ENCODE peak calls at places on chromosomes 5 and 9, in six cellular contexts. One of them, this sample, is unnamed.

GRCh38 chr9:89799221-89799620 is 194.4 kb downstream of the GADD45G start:
- DNase-seq in mesendoderm: no peak
- DNase-seq in colonic mucosa: no peak
- DNase-seq in heart left ventricle: no peak
- DNase-seq in aorta: no peak
- DNase-seq in CD8-positive, alpha-beta T cell: no peak
- DNase-seq in this sample: no peak

GRCh38 chr5:73625314-73625904 is 587 bp upstream of the ARHGEF28 start:
- DNase-seq in mesendoderm: peak; percentile 2
- DNase-seq in colonic mucosa: no peak
- DNase-seq in heart left ventricle: peak; percentile 31
- DNase-seq in aorta: no peak
- DNase-seq in CD8-positive, alpha-beta T cell: no peak
- DNase-seq in this sample: no peak

GRCh38 chr9:133121200-133122166 is at the start of gene RALGDS:
- DNase-seq in mesendoderm: peak; percentile 90
- DNase-seq in colonic mucosa: peak; percentile 95
- DNase-seq in heart left ventricle: peak; percentile 93
- DNase-seq in aorta: peak; percentile 97
- DNase-seq in CD8-positive, alpha-beta T cell: peak; percentile 88
- DNase-seq in this sample: peak; percentile 56

GRCh38 chr5:40333459-40334241 is 346.1 kb upstream of the PTGER4 start:
- DNase-seq in mesendoderm: no peak
- DNase-seq in colonic mucosa: no peak
- DNase-seq in heart left ventricle: no peak
- DNase-seq in aorta: no peak
- DNase-seq in CD8-positive, alpha-beta T cell: no peak
- DNase-seq in this sample: no peak

GRCh38 chr9:91425270-91425669 is 1.6 kb upstream of the NFIL3 start:
- DNase-seq in mesendoderm: no peak
- DNase-seq in colonic mucosa: no peak
- DNase-seq in heart left ventricle: no peak
- DNase-seq in aorta: no peak
- DNase-seq in CD8-positive, alpha-beta T cell: no peak
- DNase-seq in this sample: no peak

GRCh38 chr5:132300572-132301340 is 6.6 kb downstream of the SLC22A4 start:
- DNase-seq in mesendoderm: no peak
- DNase-seq in colonic mucosa: no peak
- DNase-seq in heart left ventricle: peak; percentile 52
- DNase-seq in aorta: no peak
- DNase-seq in CD8-positive, alpha-beta T cell: no peak
- DNase-seq in this sample: no peak

GRCh38 chr5:158074992-158075769 is 216.2 kb upstream of the CLINT1 start:
- DNase-seq in mesendoderm: peak; percentile 86
- DNase-seq in colonic mucosa: peak; percentile 51
- DNase-seq in heart left ventricle: peak; percentile 30
- DNase-seq in aorta: peak; percentile 75
- DNase-seq in CD8-positive, alpha-beta T cell: peak; percentile 24
- DNase-seq in this sample: peak; percentile 42

GRCh38 chr5:141814064-141814982 is 63.9 kb downstream of the PCDH1 start:
- DNase-seq in mesendoderm: peak; percentile 84
- DNase-seq in colonic mucosa: peak; percentile 75
- DNase-seq in heart left ventricle: peak; percentile 64
- DNase-seq in aorta: no peak
- DNase-seq in CD8-positive, alpha-beta T cell: no peak
- DNase-seq in this sample: peak; percentile 36

GRCh38 chr5:109829331-109829730 is 139.6 kb downstream of the MAN2A1 start:
- DNase-seq in mesendoderm: no peak
- DNase-seq in colonic mucosa: no peak
- DNase-seq in heart left ventricle: no peak
- DNase-seq in aorta: no peak
- DNase-seq in CD8-positive, alpha-beta T cell: no peak
- DNase-seq in this sample: no peak

GRCh38 chr5:16776611-16777251 is 159.4 kb downstream of the MYO10 start:
- DNase-seq in mesendoderm: peak; percentile 72
- DNase-seq in colonic mucosa: no peak
- DNase-seq in heart left ventricle: peak; percentile 34
- DNase-seq in aorta: no peak
- DNase-seq in CD8-positive, alpha-beta T cell: no peak
- DNase-seq in this sample: no peak

GRCh38 chr9:134031783-134032182 is 6.5 kb downstream of the BRD3OS start:
- DNase-seq in mesendoderm: no peak
- DNase-seq in colonic mucosa: no peak
- DNase-seq in heart left ventricle: no peak
- DNase-seq in aorta: peak; percentile 64
- DNase-seq in CD8-positive, alpha-beta T cell: no peak
- DNase-seq in this sample: no peak

GRCh38 chr5:68086857-68087256 is 128.7 kb upstream of the PIK3R1 start:
- DNase-seq in mesendoderm: no peak
- DNase-seq in colonic mucosa: peak; percentile 28
- DNase-seq in heart left ventricle: peak; percentile 48
- DNase-seq in aorta: no peak
- DNase-seq in CD8-positive, alpha-beta T cell: no peak
- DNase-seq in this sample: no peak

GRCh38 chr9:134031071-134031470 is 5.8 kb downstream of the BRD3OS start:
- DNase-seq in mesendoderm: no peak
- DNase-seq in colonic mucosa: no peak
- DNase-seq in heart left ventricle: no peak
- DNase-seq in aorta: peak; percentile 55
- DNase-seq in CD8-positive, alpha-beta T cell: no peak
- DNase-seq in this sample: no peak

GRCh38 chr5:32711693-32712462 is 757 bp downstream of the NPR3 start:
- DNase-seq in mesendoderm: peak; percentile 42
- DNase-seq in colonic mucosa: no peak
- DNase-seq in heart left ventricle: peak; percentile 64
- DNase-seq in aorta: peak; percentile 85
- DNase-seq in CD8-positive, alpha-beta T cell: no peak
- DNase-seq in this sample: no peak

GRCh38 chr5:83503662-83504061 is 32.1 kb downstream of the VCAN start:
- DNase-seq in mesendoderm: no peak
- DNase-seq in colonic mucosa: no peak
- DNase-seq in heart left ventricle: no peak
- DNase-seq in aorta: no peak
- DNase-seq in CD8-positive, alpha-beta T cell: no peak
- DNase-seq in this sample: no peak

GRCh38 chr5:14204785-14205321 is 61.7 kb downstream of the TRIO start:
- DNase-seq in mesendoderm: peak; percentile 64
- DNase-seq in colonic mucosa: peak; percentile 83
- DNase-seq in heart left ventricle: peak; percentile 62
- DNase-seq in aorta: no peak
- DNase-seq in CD8-positive, alpha-beta T cell: no peak
- DNase-seq in this sample: no peak

GRCh38 chr5:68460147-68460760 is 244.7 kb downstream of the PIK3R1 start:
- DNase-seq in mesendoderm: peak; percentile 65
- DNase-seq in colonic mucosa: peak; percentile 68
- DNase-seq in heart left ventricle: no peak
- DNase-seq in aorta: no peak
- DNase-seq in CD8-positive, alpha-beta T cell: peak; percentile 32
- DNase-seq in this sample: peak; percentile 60

GRCh38 chr9:79154806-79155205 is 417.0 kb upstream of the TLE4 start:
- DNase-seq in mesendoderm: no peak
- DNase-seq in colonic mucosa: no peak
- DNase-seq in heart left ventricle: no peak
- DNase-seq in aorta: no peak
- DNase-seq in CD8-positive, alpha-beta T cell: no peak
- DNase-seq in this sample: no peak

GRCh38 chr5:178432421-178433272 is 157.5 kb downstream of the COL23A1 start:
- DNase-seq in mesendoderm: no peak
- DNase-seq in colonic mucosa: no peak
- DNase-seq in heart left ventricle: no peak
- DNase-seq in aorta: peak; percentile 11
- DNase-seq in CD8-positive, alpha-beta T cell: no peak
- DNase-seq in this sample: no peak

GRCh38 chr5:82422751-82423181 is 144.6 kb upstream of the RPS23 start:
- DNase-seq in mesendoderm: no peak
- DNase-seq in colonic mucosa: no peak
- DNase-seq in heart left ventricle: peak; percentile 44
- DNase-seq in aorta: no peak
- DNase-seq in CD8-positive, alpha-beta T cell: no peak
- DNase-seq in this sample: no peak

DNA sequence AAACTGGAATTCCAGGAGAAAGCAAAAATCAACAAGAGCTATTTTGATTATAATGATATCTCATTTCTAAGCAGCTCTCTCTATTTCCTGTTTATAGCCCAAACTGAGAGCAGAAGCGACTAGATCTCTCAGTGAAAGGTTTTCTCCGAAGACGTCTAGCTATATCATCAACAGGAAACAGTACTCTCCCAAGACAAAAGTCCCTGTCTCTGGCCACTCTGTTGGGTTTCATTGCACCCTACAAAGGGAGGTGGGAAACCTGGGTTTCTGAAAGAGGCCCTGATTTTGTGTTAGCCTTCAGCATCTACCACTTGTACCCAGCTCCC is 188.3 kb downstream of the PALM2AKAP2 start:
- DNase-seq in mesendoderm: no peak
- DNase-seq in colonic mucosa: no peak
- DNase-seq in heart left ventricle: no peak
- DNase-seq in aorta: no peak
- DNase-seq in CD8-positive, alpha-beta T cell: no peak
- DNase-seq in this sample: no peak
- H3K4me3 ChIP-seq in mesendoderm: no peak overlapping the region
- H3K4me3 ChIP-seq in colonic mucosa: no peak overlapping the region
- H3K4me3 ChIP-seq in heart left ventricle: no peak overlapping the region
- H3K4me3 ChIP-seq in aorta: no peak overlapping the region
- H3K4me3 ChIP-seq in CD8-positive, alpha-beta T cell: no peak overlapping the region
- H3K4me3 ChIP-seq in this sample: no peak overlapping the region

DNA sequence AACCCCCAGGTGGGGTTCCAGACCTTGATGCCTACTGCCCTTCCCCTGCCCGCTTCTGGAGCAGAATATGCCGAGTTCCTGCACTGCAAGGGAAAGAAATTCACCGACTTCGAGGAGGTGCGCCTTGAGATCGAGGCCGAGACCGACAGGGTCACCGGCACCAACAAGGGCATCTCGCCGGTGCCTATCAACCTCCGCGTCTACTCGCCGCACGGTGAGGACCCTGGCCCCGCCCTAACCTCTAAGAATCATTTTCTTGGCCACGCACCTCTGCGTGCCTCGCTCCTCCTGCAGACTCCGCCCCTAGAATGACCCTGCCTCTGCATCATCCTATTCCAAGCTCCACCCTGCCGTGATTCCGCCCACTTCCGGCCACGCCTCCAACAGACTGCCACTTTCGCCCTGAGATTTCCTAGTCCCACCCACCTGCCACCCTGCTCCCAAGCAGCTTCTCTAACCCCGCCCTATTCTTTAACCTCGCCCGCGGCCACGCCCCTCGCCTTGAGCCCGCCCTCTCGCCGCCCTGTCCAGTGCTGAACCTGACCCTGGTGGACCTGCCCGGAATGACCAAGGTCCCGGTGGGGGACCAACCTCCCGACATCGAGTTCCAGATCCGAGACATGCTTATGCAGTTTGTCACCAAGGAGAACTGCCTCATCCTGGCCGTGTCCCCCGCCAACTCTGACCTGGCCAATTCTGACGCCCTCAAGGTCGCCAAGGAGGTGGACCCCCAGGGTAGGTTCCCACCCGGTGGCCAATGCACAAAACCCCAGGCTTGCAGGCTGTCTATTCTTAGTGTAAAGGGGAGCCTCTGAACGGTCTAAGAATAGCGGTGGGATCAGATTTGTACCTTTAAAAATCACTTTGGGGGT is 15.6 kb downstream of the DNM1 start:
- DNase-seq in mesendoderm: peak; percentile 99
- DNase-seq in colonic mucosa: peak; percentile 99
- DNase-seq in heart left ventricle: peak; percentile 93
- DNase-seq in aorta: peak; percentile 97
- DNase-seq in CD8-positive, alpha-beta T cell: peak; percentile 91
- DNase-seq in this sample: peak; percentile 98
- H3K4me3 ChIP-seq in mesendoderm: peak overlapping the region; percentile 45
- H3K4me3 ChIP-seq in colonic mucosa: peak overlapping the region; percentile 32
- H3K4me3 ChIP-seq in heart left ventricle: peak overlapping the region; percentile 53
- H3K4me3 ChIP-seq in aorta: no peak overlapping the region
- H3K4me3 ChIP-seq in CD8-positive, alpha-beta T cell: peak overlapping the region; percentile 64
- H3K4me3 ChIP-seq in this sample: peak overlapping the region; percentile 52

GRCh38 chr5:133612021-133612860 is at the start of gene FSTL4:
- DNase-seq in mesendoderm: peak; percentile 35
- DNase-seq in colonic mucosa: peak; percentile 33
- DNase-seq in heart left ventricle: no peak
- DNase-seq in aorta: no peak
- DNase-seq in CD8-positive, alpha-beta T cell: no peak
- DNase-seq in this sample: no peak
- H3K4me3 ChIP-seq in mesendoderm: no peak within 1 kb of the TSS
- H3K4me3 ChIP-seq in colonic mucosa: peak within 1 kb of the TSS; percentile 41
- H3K4me3 ChIP-seq in heart left ventricle: peak within 1 kb of the TSS; percentile 17
- H3K4me3 ChIP-seq in aorta: peak within 1 kb of the TSS; percentile 2
- H3K4me3 ChIP-seq in CD8-positive, alpha-beta T cell: peak within 1 kb of the TSS; percentile 54
- H3K4me3 ChIP-seq in this sample: no peak within 1 kb of the TSS

DNA sequence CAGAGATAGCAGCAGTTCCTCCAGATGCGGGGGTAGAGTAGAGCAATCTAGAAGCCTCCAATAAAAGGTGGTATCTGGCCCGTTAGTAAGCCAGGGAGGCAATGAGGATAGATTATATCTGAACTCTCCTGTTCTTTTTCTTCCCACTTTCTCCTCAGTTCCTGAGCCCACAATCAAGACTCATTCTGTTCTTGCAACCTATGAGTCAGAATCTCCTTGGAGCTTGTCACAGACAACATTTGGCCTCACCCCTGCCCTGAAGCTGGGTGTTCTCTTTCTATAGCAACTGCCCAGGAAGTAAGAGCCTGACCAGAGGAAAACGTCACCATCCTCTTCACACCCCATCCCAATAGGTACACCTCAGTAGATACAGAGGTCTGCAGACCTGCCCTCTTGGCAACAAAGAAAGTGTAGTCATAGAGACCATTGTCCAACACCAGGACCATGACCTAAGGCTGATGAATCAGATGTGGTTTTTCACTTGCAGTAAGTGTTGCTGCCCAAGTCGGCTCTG is 76.3 kb upstream of the PCA3 start:
- DNase-seq in mesendoderm: peak; percentile 48
- DNase-seq in colonic mucosa: no peak
- DNase-seq in heart left ventricle: no peak
- DNase-seq in aorta: no peak
- DNase-seq in CD8-positive, alpha-beta T cell: no peak
- DNase-seq in this sample: peak; percentile 8
- H3K4me3 ChIP-seq in mesendoderm: no peak overlapping the region
- H3K4me3 ChIP-seq in colonic mucosa: no peak overlapping the region
- H3K4me3 ChIP-seq in heart left ventricle: no peak overlapping the region
- H3K4me3 ChIP-seq in aorta: no peak overlapping the region
- H3K4me3 ChIP-seq in CD8-positive, alpha-beta T cell: no peak overlapping the region
- H3K4me3 ChIP-seq in this sample: no peak overlapping the region

DNA sequence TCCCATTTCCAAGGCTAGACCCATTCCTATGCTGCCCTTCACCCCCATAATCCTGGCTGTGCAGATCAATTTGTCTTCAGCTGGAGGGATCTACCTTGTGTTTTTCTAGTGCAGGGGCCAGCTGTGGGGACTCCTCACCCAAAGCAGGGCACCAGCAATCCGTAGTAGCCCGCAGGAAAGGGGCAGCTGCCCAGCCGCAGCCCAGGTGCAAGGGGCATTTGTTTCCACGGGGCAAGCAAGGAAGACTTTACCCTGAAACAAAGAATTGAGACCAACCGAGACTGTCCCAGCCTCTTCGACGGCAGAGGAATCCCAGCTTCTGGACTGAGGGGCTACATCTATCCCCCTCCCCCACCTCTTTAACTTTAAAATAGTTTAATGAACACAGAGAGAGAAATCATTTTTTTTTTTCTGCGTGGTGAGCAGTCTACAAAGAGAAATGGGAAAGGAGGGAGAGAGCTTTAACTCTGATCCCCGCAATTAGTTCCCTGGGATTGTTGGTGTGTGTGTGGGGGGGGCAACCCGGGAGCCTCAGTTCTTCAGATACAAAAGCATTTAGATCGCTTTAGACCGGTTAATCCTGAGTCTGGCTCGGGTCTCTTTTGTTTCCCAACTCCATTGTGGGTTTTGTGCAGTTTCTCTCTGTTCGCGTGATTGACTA is 10.7 kb upstream of the LHX2 start:
- DNase-seq in mesendoderm: no peak
- DNase-seq in colonic mucosa: no peak
- DNase-seq in heart left ventricle: no peak
- DNase-seq in aorta: no peak
- DNase-seq in CD8-positive, alpha-beta T cell: no peak
- DNase-seq in this sample: no peak
- H3K4me3 ChIP-seq in mesendoderm: no peak overlapping the region
- H3K4me3 ChIP-seq in colonic mucosa: no peak overlapping the region
- H3K4me3 ChIP-seq in heart left ventricle: no peak overlapping the region
- H3K4me3 ChIP-seq in aorta: no peak overlapping the region
- H3K4me3 ChIP-seq in CD8-positive, alpha-beta T cell: no peak overlapping the region
- H3K4me3 ChIP-seq in this sample: no peak overlapping the region